ENCODE peak calls at places on chromosome 21, in seven cellular contexts. J, X, B, D, L, I and F are unnamed samples.

GRCh38 chr21:40393091-40393490 is 453.9 kb downstream of the DSCAM start:
- DNase-seq in I (no peak), J (no peak), X (no peak), L (no peak), B (no peak), D (no peak), F (no peak)

GRCh38 chr21:41755258-41755933 is 11.5 kb downstream of the RIPK4 start:
- DNase-seq in D (peak; percentile 41), X (no peak), B (no peak), L (no peak), I (no peak), J (no peak), F (no peak)

GRCh38 chr21:38639782-38640750 is 141.8 kb upstream of the ERG start:
- DNase-seq in J (no peak), I (no peak), B (no peak), D (no peak), L (no peak), X (no peak), F (no peak)

GRCh38 chr21:33421713-33422393 is 18.6 kb downstream of the IFNGR2 start:
- DNase-seq in B (no peak), L (no peak), D (no peak), X (no peak), J (no peak), I (no peak), F (no peak)

GRCh38 chr21:34227386-34227852 is 136.4 kb upstream of the KCNE2 start:
- DNase-seq in D (no peak), X (peak; percentile 19), L (no peak), J (no peak), B (peak; percentile 6), I (no peak), F (peak; percentile 71)

GRCh38 chr21:38839683-38840286 is 34.1 kb downstream of the ETS2 start:
- DNase-seq in L (no peak), I (no peak), J (no peak), B (peak; percentile 97), D (no peak), X (no peak), F (peak; percentile 94)

GRCh38 chr21:29947119-29947518 is 7.3 kb upstream of the GRIK1 start:
- DNase-seq in J (no peak), I (no peak), X (no peak), B (no peak), L (no peak), D (no peak), F (no peak)

GRCh38 chr21:32207096-32207716 is 71.6 kb downstream of the MIS18A start:
- DNase-seq in J (no peak), D (no peak), L (no peak), B (no peak), I (no peak), X (no peak), F (peak; percentile 0)

GRCh38 chr21:31343680-31344480 is at the start of gene TIAM1:
- DNase-seq in D (no peak), X (peak; percentile 5), L (peak; percentile 74), I (peak; percentile 76), B (peak; percentile 84), J (peak; percentile 81), F (peak; percentile 76)

GRCh38 chr21:42316891-42317290 is 1.7 kb upstream of the TFF3 start:
- DNase-seq in L (no peak), D (peak; percentile 49), J (no peak), I (no peak), B (no peak), X (no peak), F (no peak)

GRCh38 chr21:40847956-40848355 is 998 bp upstream of the DSCAM start:
- DNase-seq in X (no peak), L (no peak), I (no peak), D (no peak), B (no peak), J (no peak), F (no peak)

GRCh38 chr21:41964171-41964570 is 10.4 kb upstream of the C2CD2 start:
- DNase-seq in X (no peak), B (no peak), D (no peak), L (no peak), I (no peak), J (no peak), F (no peak)

GRCh38 chr21:42432695-42433094 is 29.0 kb downstream of the UBASH3A start:
- DNase-seq in B (no peak), X (no peak), J (no peak), I (no peak), D (no peak), L (no peak), F (no peak)

GRCh38 chr21:29378814-29379213 is 80.1 kb downstream of the BACH1 start:
- DNase-seq in B (no peak), I (no peak), X (no peak), D (no peak), L (no peak), J (no peak), F (peak; percentile 24)

GRCh38 chr21:34621434-34622000 is 6.6 kb upstream of the RCAN1 start:
- DNase-seq in B (no peak), X (no peak), D (no peak), J (no peak), L (no peak), I (no peak), F (no peak)

GRCh38 chr21:22885079-22885478 is 1886.9 kb downstream of the NCAM2 start:
- DNase-seq in B (no peak), I (no peak), J (no peak), L (no peak), D (no peak), X (no peak), F (no peak)

GRCh38 chr21:41564871-41565281 is 56.9 kb upstream of the TMPRSS2 start:
- DNase-seq in D (no peak), J (no peak), L (no peak), B (peak; percentile 93), X (no peak), I (no peak), F (peak; percentile 76)

GRCh38 chr21:41616063-41616591 is 108.2 kb upstream of the TMPRSS2 start:
- DNase-seq in L (no peak), J (no peak), I (no peak), B (peak; percentile 93), X (peak; percentile 43), D (no peak), F (peak; percentile 80)

GRCh38 chr21:23687154-23687553 is 1920.1 kb downstream of the MRPL39 start:
- DNase-seq in L (no peak), J (no peak), X (no peak), B (no peak), I (no peak), D (no peak), F (no peak)

GRCh38 chr21:45971487-45972352 is 9.8 kb upstream of the COL6A1 start:
- DNase-seq in D (peak; percentile 78), B (peak; percentile 98), J (peak; percentile 64), X (no peak), I (no peak), L (peak; percentile 89), F (peak; percentile 71)

GRCh38 chr21:45973475-45974072 is 8.0 kb upstream of the COL6A1 start:
- DNase-seq in L (peak; percentile 88), D (peak; percentile 93), I (no peak), J (peak; percentile 78), B (peak; percentile 87), X (no peak), F (peak; percentile 90)

GRCh38 chr21:45970674-45971486 is 10.7 kb upstream of the COL6A1 start:
- DNase-seq in J (peak; percentile 75), D (peak; percentile 87), X (no peak), L (peak; percentile 82), B (no peak), I (no peak), F (peak; percentile 62)

GRCh38 chr21:45972716-45973474 is 8.7 kb upstream of the COL6A1 start:
- DNase-seq in X (no peak), I (peak; percentile 69), D (peak; percentile 85), B (peak; percentile 96), J (peak; percentile 68), L (peak; percentile 93), F (peak; percentile 96)

GRCh38 chr21:45972353-45972715 is 9.2 kb upstream of the COL6A1 start:
- DNase-seq in J (peak; percentile 66), I (no peak), X (no peak), L (no peak), B (no peak), D (peak; percentile 84), F (no peak)
- H3K4me3 ChIP-seq in J (peak overlapping the region; percentile 58), I (peak overlapping the region; percentile 32), X (peak overlapping the region; percentile 75), L (peak overlapping the region; percentile 68), B (peak overlapping the region; percentile 28), D (no peak overlapping the region), F (no peak overlapping the region)

GRCh38 chr21:45289655-45290515 is 2.2 kb upstream of the POFUT2 start:
- DNase-seq in B (peak; percentile 38), J (no peak), D (no peak), L (no peak), X (no peak), I (peak; percentile 30), F (peak; percentile 50)
- TF ChIP-seq CTCF in B (peak; percentile 28), J (no peak), D (no peak), L (no peak), X (peak; percentile 8), I (no peak), F (peak; percentile 40)

GRCh38 chr21:43726686-43727570 is 8.0 kb downstream of the PDXK start:
- DNase-seq in B (no peak), J (peak; percentile 85), L (peak; percentile 60), X (no peak), D (no peak), I (peak; percentile 84), F (no peak)

GRCh38 chr21:43720539-43721224 is 1.8 kb downstream of the PDXK start:
- DNase-seq in X (no peak), B (no peak), L (no peak), J (no peak), D (no peak), I (no peak), F (no peak)

GRCh38 chr21:43721939-43722338 is 3.0 kb downstream of the PDXK start:
- DNase-seq in D (no peak), I (peak; percentile 61), X (no peak), B (no peak), J (no peak), L (no peak), F (no peak)

GRCh38 chr21:43721225-43721605 is 2.3 kb downstream of the PDXK start:
- DNase-seq in L (no peak), D (no peak), I (no peak), X (no peak), J (no peak), B (no peak), F (no peak)

DNA sequence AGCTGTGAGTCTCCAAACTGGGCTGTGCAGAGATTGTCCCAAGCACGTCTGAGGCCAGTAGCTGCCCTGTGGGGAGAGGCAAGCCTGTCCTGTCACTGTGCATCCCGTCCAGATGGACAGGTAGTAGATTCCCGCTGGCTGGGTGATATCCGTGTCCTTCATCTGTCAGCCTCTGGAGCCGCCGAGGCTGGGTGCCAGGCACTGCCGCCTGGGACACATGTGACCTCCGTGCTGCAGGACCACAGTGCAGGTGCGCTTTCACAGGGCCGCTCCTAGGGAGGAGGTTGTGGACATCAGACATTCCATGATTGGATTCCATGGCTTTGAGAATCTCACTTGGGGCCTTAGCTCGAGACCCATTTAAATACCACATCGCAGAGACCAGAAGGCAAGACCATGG is 4.7 kb downstream of the PDXK start:
- DNase-seq in D (no peak), I (no peak), X (no peak), B (no peak), J (no peak), L (no peak), F (no peak)
- H3K4me3 ChIP-seq in D (no peak overlapping the region), I (no peak overlapping the region), X (no peak overlapping the region), B (no peak overlapping the region), J (no peak overlapping the region), L (no peak overlapping the region), F (no peak overlapping the region)

DNA sequence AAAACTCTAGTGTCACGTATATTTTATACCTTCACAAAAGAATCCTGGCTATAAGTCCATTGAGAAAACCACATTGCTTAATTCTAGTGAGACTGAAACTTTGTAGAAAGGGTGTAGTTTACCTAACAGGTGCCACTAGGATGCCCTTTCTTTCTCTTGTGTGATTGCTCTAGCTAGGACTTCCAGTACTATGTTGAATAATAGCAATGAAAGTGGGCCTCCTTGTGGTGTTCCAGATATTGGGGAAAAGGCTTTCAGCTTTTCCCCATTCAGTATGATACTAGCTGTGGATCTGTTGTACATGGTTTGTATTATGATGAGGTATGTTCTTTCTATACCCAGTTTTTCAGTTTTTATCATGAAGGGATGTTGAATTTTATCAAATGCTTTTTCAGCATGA is 39.7 kb upstream of the CHODL start:
- DNase-seq in D (no peak), X (no peak), L (no peak), J (no peak), I (no peak), B (no peak), F (no peak)
- TF ChIP-seq CTCF in D (no peak), X (no peak), L (no peak), J (no peak), I (no peak), B (no peak), F (no peak)